ENCODE peak calls at places on chromosome 2, in ten cellular contexts. F is breast epithelium, P is MM.1S, T is sigmoid colon, O is left lung, J is psoas muscle, V is neural progenitor cell, N is right atrium auricular region, Z is gastrocnemius medialis, H is esophagus muscularis mucosa. R is an unnamed sample.

GRCh38 chr2:101969723-101970122 is 22.0 kb upstream of the IL1R2 start:
- DNase-seq in O (no peak), V (no peak), H (no peak), J (no peak), Z (no peak), F (no peak), P (no peak), N (no peak), T (no peak), R (no peak)

GRCh38 chr2:19536136-19536535 is 177.7 kb upstream of the OSR1 start:
- DNase-seq in J (no peak), T (no peak), F (no peak), N (no peak), O (no peak), Z (no peak), V (peak; percentile 67), P (no peak), H (peak; percentile 90), R (no peak)

GRCh38 chr2:100285691-100286090 is 36.6 kb downstream of the LONRF2 start:
- DNase-seq in P (no peak), V (no peak), T (no peak), Z (no peak), N (peak; percentile 36), F (no peak), J (no peak), H (no peak), O (no peak), R (no peak)

GRCh38 chr2:207395535-207396251 is 134.1 kb upstream of the CREB1 start:
- DNase-seq in N (no peak), T (no peak), F (no peak), H (no peak), O (no peak), J (no peak), V (peak; percentile 38), Z (no peak), P (no peak), R (no peak)

GRCh38 chr2:36889782-36890181 is 76.6 kb downstream of the STRN start:
- DNase-seq in F (no peak), P (no peak), V (no peak), J (no peak), O (no peak), Z (no peak), T (no peak), N (no peak), H (no peak), R (no peak)

GRCh38 chr2:170715932-170716777 is 1.0 kb downstream of the SP5 start:
- DNase-seq in J (no peak), F (no peak), T (peak; percentile 69), O (peak; percentile 35), N (no peak), H (peak; percentile 72), P (no peak), V (peak; percentile 64), Z (no peak), R (no peak)

GRCh38 chr2:98027955-98028593 is 32.3 kb upstream of the TMEM131 start:
- DNase-seq in T (no peak), J (no peak), O (no peak), N (no peak), H (no peak), Z (no peak), P (no peak), V (peak; percentile 79), F (no peak), R (no peak)

GRCh38 chr2:26778076-26778475 is 7.8 kb upstream of the CENPA start:
- DNase-seq in H (no peak), Z (no peak), J (no peak), V (no peak), T (no peak), P (no peak), O (no peak), N (no peak), F (no peak), R (no peak)

GRCh38 chr2:224160917-224161316 is 121.8 kb upstream of the SERPINE2 start:
- DNase-seq in O (no peak), F (peak; percentile 33), Z (no peak), P (no peak), H (no peak), T (no peak), N (peak; percentile 66), V (no peak), J (peak; percentile 51), R (no peak)

DNA sequence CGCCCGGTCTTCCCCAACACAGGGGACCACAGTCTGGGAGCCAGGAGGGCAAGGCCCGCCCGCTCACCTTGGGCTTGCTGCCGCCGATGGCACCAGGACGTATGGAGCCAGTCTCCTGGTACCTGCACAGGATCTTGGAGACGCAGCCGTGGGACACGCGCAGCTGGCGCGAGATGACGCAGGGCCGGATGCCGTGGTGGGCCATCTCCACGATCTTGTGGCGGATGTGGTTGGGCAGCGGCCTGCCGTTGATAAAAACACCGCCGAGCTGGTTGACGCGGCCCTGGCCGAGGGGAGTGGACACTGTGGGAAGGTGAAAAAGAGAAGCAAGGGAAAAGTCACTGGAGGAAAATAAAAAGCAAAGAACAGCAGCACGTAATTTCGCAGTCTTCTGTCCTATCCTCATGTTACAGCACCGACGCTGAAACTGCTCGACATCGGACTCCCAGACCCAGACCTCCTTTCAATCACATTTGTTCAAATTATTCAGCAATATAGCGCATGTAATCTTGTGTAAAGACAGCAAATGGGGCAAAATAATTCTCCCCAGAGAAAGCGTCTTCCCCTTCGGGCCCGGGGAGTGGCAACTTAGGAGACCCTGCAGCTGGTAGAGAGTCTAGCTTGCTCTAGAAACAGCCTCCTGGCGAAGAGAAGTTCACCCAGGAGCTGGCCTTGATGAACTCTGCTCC is 1.7 kb downstream of the PAX3 start:
- DNase-seq in N (no peak), V (peak; percentile 52), P (no peak), O (no peak), F (no peak), Z (no peak), T (no peak), J (no peak), H (peak; percentile 82), R (no peak)
- H3K27me3 ChIP-seq in N (peaks cover 77% of the 10 kb centered on the region), V (peaks cover 100% of the 10 kb centered on the region), P (peaks cover 23% of the 10 kb centered on the region), O (peaks cover 97% of the 10 kb centered on the region), F (peaks cover 12% of the 10 kb centered on the region), Z (peaks cover 88% of the 10 kb centered on the region), T (peaks cover 98% of the 10 kb centered on the region), J (no peaks in the 10 kb centered on the region), H (peaks cover 5% of the 10 kb centered on the region), R (peaks cover 78% of the 10 kb centered on the region)

DNA sequence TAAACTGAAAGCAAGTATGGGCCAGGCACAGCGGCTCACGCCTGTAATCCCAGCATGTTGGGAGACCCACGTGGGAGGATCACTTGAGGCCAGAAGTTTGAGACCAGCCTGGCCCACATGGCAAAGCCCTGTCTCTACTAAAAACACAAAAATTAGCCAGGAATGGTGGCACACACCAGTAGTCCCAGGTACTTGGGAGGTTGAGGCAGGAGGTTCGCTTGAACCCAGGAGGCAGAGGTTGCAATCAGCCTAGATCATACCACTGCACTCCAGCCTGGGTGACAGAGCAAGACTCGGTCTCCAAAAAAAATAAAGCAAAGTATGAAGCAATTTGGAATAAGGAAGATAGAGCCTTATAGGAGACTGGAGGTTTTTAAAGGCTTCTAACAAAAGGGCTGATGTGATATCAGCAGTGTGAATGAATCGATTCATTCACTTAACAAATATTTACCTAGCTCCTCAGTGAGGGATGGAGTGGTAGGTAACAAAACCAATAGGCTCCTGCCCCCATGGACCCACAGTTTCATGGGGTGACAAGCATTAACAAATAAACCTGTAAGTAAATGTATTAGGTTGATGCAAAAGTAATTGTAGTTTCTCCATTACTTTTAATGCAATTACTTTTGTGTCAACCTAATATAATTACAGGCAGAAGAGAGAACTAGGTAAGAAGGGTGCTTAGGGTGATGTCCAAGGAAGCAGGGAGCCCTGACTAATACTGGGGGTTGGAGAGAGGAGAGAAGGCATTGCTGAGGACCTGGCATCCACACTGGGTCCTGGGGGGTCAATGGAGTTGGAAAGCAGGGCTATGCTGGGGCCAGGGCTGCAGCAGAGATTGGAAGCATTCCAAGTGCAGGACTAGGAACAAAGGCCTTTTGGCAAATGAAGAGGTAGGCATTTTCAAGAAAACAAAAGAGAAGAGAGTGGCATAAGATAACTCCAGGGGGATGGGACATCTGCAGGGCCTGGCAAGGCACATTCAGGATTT is 195.4 kb upstream of the ARL4C start:
- DNase-seq in P (no peak), O (no peak), V (no peak), Z (no peak), J (no peak), T (no peak), N (no peak), F (no peak), H (peak; percentile 45), R (no peak)
- H3K4me1 ChIP-seq in P (no peaks in the 10 kb centered on the region), O (peaks cover 12% of the 10 kb centered on the region), V (peaks cover 21% of the 10 kb centered on the region), Z (peaks cover 9% of the 10 kb centered on the region), J (peaks cover 4% of the 10 kb centered on the region), T (no peaks in the 10 kb centered on the region), N (no peaks in the 10 kb centered on the region), F (no peaks in the 10 kb centered on the region), H (peaks cover 26% of the 10 kb centered on the region), R (no peaks in the 10 kb centered on the region)

GRCh38 chr2:142863485-142863921 is 14.0 kb upstream of the KYNU start:
- DNase-seq in H (no peak), N (no peak), Z (no peak), O (no peak), F (no peak), P (no peak), V (no peak), J (no peak), T (no peak), R (no peak)
- H3K27ac ChIP-seq in H (no peak overlapping the region), N (no peak overlapping the region), Z (no peak overlapping the region), O (no peak overlapping the region), F (no peak overlapping the region), P (no peak overlapping the region), V (no peak overlapping the region), J (no peak overlapping the region), T (no peak overlapping the region), R (no peak overlapping the region)

DNA sequence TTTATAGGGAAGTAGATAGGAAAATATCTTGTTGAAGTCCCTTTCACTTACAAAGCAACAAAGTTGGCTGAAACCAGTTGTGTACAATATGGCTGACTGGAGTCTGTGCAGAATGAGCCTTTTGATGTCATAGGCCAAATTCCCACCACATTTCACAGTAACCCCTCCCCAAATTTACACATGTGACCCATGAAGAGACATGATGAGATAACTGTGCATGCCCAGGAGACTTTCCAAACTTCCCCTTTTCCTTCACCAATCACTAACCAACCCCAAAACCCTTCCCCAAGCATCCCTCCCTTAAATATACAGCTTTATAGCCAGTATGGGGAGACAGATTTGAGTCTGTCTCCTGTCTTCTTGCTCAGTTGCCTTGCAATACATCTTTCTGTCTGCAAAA is 61.6 kb upstream of the NCK2 start:
- DNase-seq in O (no peak), J (no peak), P (no peak), H (peak; percentile 34), T (no peak), Z (no peak), F (no peak), V (no peak), N (no peak), R (no peak)
- H3K27me3 ChIP-seq in O (no peaks in the 10 kb centered on the region), J (no peaks in the 10 kb centered on the region), P (no peaks in the 10 kb centered on the region), H (no peaks in the 10 kb centered on the region), T (no peaks in the 10 kb centered on the region), Z (no peaks in the 10 kb centered on the region), F (no peaks in the 10 kb centered on the region), V (no peaks in the 10 kb centered on the region), N (no peaks in the 10 kb centered on the region), R (no peaks in the 10 kb centered on the region)